ENCODE peak calls at places on chromosomes 2 and 18, in four cellular contexts. One of them, this sample, is unnamed.

GRCh38 chr2:42371621-42372473 is 10.8 kb upstream of the COX7A2L start:
- DNase-seq in GM12878: no peak
- DNase-seq in K562: no peak
- DNase-seq in HepG2: no peak
- DNase-seq in this sample: no peak

GRCh38 chr2:153403937-153404336 is 74.6 kb downstream of the RPRM start:
- DNase-seq in GM12878: no peak
- DNase-seq in K562: no peak
- DNase-seq in HepG2: no peak
- DNase-seq in this sample: no peak

GRCh38 chr18:77101410-77102245 is 31.0 kb downstream of the MBP start:
- DNase-seq in HepG2: no peak
- DNase-seq in GM12878: peak
- DNase-seq in K562: no peak
- DNase-seq in this sample: peak

GRCh38 chr2:235449568-235449967 is 44.3 kb upstream of the AGAP1 start:
- DNase-seq in GM12878: no peak
- DNase-seq in HepG2: no peak
- DNase-seq in K562: no peak
- DNase-seq in this sample: no peak

GRCh38 chr2:238921259-238921658 is 73.4 kb downstream of the TWIST2 start:
- DNase-seq in HepG2: no peak
- DNase-seq in GM12878: no peak
- DNase-seq in K562: no peak
- DNase-seq in this sample: no peak

GRCh38 chr2:68594674-68595492 is 48.5 kb upstream of the PROKR1 start:
- DNase-seq in GM12878: peak
- DNase-seq in HepG2: peak
- DNase-seq in K562: peak
- DNase-seq in this sample: peak

GRCh38 chr2:142332196-142332595 is 201.4 kb upstream of the LRP1B start:
- DNase-seq in GM12878: no peak
- DNase-seq in HepG2: no peak
- DNase-seq in K562: no peak
- DNase-seq in this sample: no peak

GRCh38 chr2:109209412-109209811 is 80.4 kb downstream of the SH3RF3 start:
- DNase-seq in K562: no peak
- DNase-seq in GM12878: no peak
- DNase-seq in HepG2: no peak
- DNase-seq in this sample: no peak

GRCh38 chr18:59264136-59264571 is 9.1 kb downstream of the RAX start:
- DNase-seq in HepG2: no peak
- DNase-seq in K562: no peak
- DNase-seq in GM12878: no peak
- DNase-seq in this sample: peak

GRCh38 chr2:140311905-140312304 is 1531.7 kb upstream of the NXPH2 start:
- DNase-seq in K562: no peak
- DNase-seq in HepG2: no peak
- DNase-seq in GM12878: no peak
- DNase-seq in this sample: no peak

GRCh38 chr18:73617981-73618380 is 529.7 kb downstream of the FBXO15 start:
- DNase-seq in HepG2: no peak
- DNase-seq in K562: no peak
- DNase-seq in GM12878: no peak
- DNase-seq in this sample: no peak

GRCh38 chr2:217035967-217036366 is 176.1 kb upstream of the TNP1 start:
- DNase-seq in HepG2: no peak
- DNase-seq in K562: no peak
- DNase-seq in GM12878: no peak
- DNase-seq in this sample: no peak

GRCh38 chr18:68769423-68769822 is 28.5 kb upstream of the CCDC102B start:
- DNase-seq in HepG2: no peak
- DNase-seq in GM12878: no peak
- DNase-seq in K562: no peak
- DNase-seq in this sample: no peak

GRCh38 chr18:37483221-37483971 is 82.2 kb downstream of the CELF4 start:
- DNase-seq in HepG2: no peak
- DNase-seq in GM12878: no peak
- DNase-seq in K562: no peak
- DNase-seq in this sample: peak

GRCh38 chr2:12606472-12607000 is 110.2 kb upstream of the TRIB2 start:
- DNase-seq in GM12878: no peak
- DNase-seq in K562: no peak
- DNase-seq in HepG2: peak
- DNase-seq in this sample: no peak

GRCh38 chr2:219109468-219109867 is 48.7 kb upstream of the IHH start:
- DNase-seq in HepG2: no peak
- DNase-seq in K562: no peak
- DNase-seq in GM12878: no peak
- DNase-seq in this sample: peak

GRCh38 chr2:98608962-98609604 is 694 bp downstream of the UNC50 start:
- DNase-seq in K562: peak
- DNase-seq in HepG2: no peak
- DNase-seq in GM12878: no peak
- DNase-seq in this sample: peak

GRCh38 chr18:5628512-5629255 is 84.9 kb upstream of the EPB41L3 start:
- DNase-seq in K562: no peak
- DNase-seq in GM12878: no peak
- DNase-seq in HepG2: no peak
- DNase-seq in this sample: peak

GRCh38 chr18:31695989-31696388 is 11.6 kb upstream of the B4GALT6 start:
- DNase-seq in GM12878: no peak
- DNase-seq in K562: no peak
- DNase-seq in HepG2: no peak
- DNase-seq in this sample: no peak

GRCh38 chr18:76227759-76228158 is 267.3 kb downstream of the ZNF516 start:
- DNase-seq in GM12878: no peak
- DNase-seq in HepG2: no peak
- DNase-seq in K562: no peak
- DNase-seq in this sample: no peak

GRCh38 chr2:209426432-209426831 is 2.6 kb downstream of the MAP2 start:
- DNase-seq in HepG2: no peak
- DNase-seq in K562: no peak
- DNase-seq in GM12878: no peak
- DNase-seq in this sample: peak

GRCh38 chr2:26696352-26696816 is 3.9 kb downstream of the KCNK3 start:
- DNase-seq in HepG2: no peak
- DNase-seq in GM12878: no peak
- DNase-seq in K562: no peak
- DNase-seq in this sample: no peak

GRCh38 chr18:58361212-58361611 is 267.7 kb downstream of the ALPK2 start:
- DNase-seq in HepG2: no peak
- DNase-seq in GM12878: no peak
- DNase-seq in K562: no peak
- DNase-seq in this sample: no peak

GRCh38 chr2:167651406-167652151 is 595.8 kb downstream of the STK39 start:
- DNase-seq in GM12878: no peak
- DNase-seq in HepG2: peak
- DNase-seq in K562: no peak
- DNase-seq in this sample: no peak

GRCh38 chr18:46761054-46761769 is 4.4 kb upstream of the ST8SIA5 start:
- DNase-seq in GM12878: no peak
- DNase-seq in HepG2: no peak
- DNase-seq in K562: no peak
- DNase-seq in this sample: no peak

GRCh38 chr2:65443509-65444200 is 11.3 kb upstream of the SPRED2 start:
- DNase-seq in HepG2: no peak
- DNase-seq in K562: no peak
- DNase-seq in GM12878: no peak
- DNase-seq in this sample: no peak

GRCh38 chr2:63500398-63500797 is 87.9 kb downstream of the WDPCP start:
- DNase-seq in GM12878: no peak
- DNase-seq in HepG2: no peak
- DNase-seq in K562: no peak
- DNase-seq in this sample: no peak

GRCh38 chr2:221896505-221897151 is 324.5 kb upstream of the EPHA4 start:
- DNase-seq in GM12878: no peak
- DNase-seq in K562: no peak
- DNase-seq in HepG2: no peak
- DNase-seq in this sample: peak

GRCh38 chr2:127025357-127026062 is 81.4 kb downstream of the BIN1 start:
- DNase-seq in HepG2: no peak
- DNase-seq in GM12878: no peak
- DNase-seq in K562: peak
- DNase-seq in this sample: peak

GRCh38 chr2:157838442-157839161 is 37.5 kb downstream of the ACVR1 start:
- DNase-seq in GM12878: no peak
- DNase-seq in HepG2: peak
- DNase-seq in K562: peak
- DNase-seq in this sample: peak

GRCh38 chr2:232331071-232331470 is 47.5 kb upstream of the ALPP start:
- DNase-seq in K562: no peak
- DNase-seq in HepG2: no peak
- DNase-seq in GM12878: no peak
- DNase-seq in this sample: no peak

GRCh38 chr18:48033770-48034650 is 103.6 kb upstream of the SMAD2 start:
- DNase-seq in K562: no peak
- DNase-seq in HepG2: no peak
- DNase-seq in GM12878: no peak
- DNase-seq in this sample: no peak
- TF ChIP-seq JUNB in K562: no peak
- TF ChIP-seq JUNB in HepG2: no peak
- TF ChIP-seq JUNB in GM12878: no peak
- TF ChIP-seq JUNB in this sample: no peak

GRCh38 chr2:136714452-136714951 is 50.8 kb upstream of the THSD7B start:
- DNase-seq in K562: no peak
- DNase-seq in GM12878: no peak
- DNase-seq in HepG2: no peak
- DNase-seq in this sample: no peak

GRCh38 chr2:136715146-136715545 is 50.2 kb upstream of the THSD7B start:
- DNase-seq in K562: no peak
- DNase-seq in HepG2: no peak
- DNase-seq in GM12878: no peak
- DNase-seq in this sample: no peak

GRCh38 chr2:136718273-136718672 is 47.1 kb upstream of the THSD7B start:
- DNase-seq in K562: no peak
- DNase-seq in HepG2: no peak
- DNase-seq in GM12878: no peak
- DNase-seq in this sample: no peak

GRCh38 chr2:136713739-136714138 is 51.6 kb upstream of the THSD7B start:
- DNase-seq in GM12878: no peak
- DNase-seq in K562: no peak
- DNase-seq in HepG2: no peak
- DNase-seq in this sample: no peak
- TF ChIP-seq REST in GM12878: no peak
- TF ChIP-seq REST in K562: no peak
- TF ChIP-seq REST in HepG2: no peak
- TF ChIP-seq REST in this sample: no peak

GRCh38 chr2:240949791-240950705 is 43.9 kb downstream of the CROCC2 start:
- DNase-seq in K562: no peak
- DNase-seq in HepG2: no peak
- DNase-seq in GM12878: no peak
- DNase-seq in this sample: no peak
- TF ChIP-seq EZH2 in K562: no peak
- TF ChIP-seq EZH2 in HepG2: no peak
- TF ChIP-seq EZH2 in GM12878: no peak
- TF ChIP-seq EZH2 in this sample: no peak

GRCh38 chr2:1674766-1675397 is 69.4 kb downstream of the PXDN start:
- DNase-seq in GM12878: no peak
- DNase-seq in K562: no peak
- DNase-seq in HepG2: no peak
- DNase-seq in this sample: no peak

GRCh38 chr2:1676091-1676912 is 68.0 kb downstream of the PXDN start:
- DNase-seq in GM12878: no peak
- DNase-seq in HepG2: no peak
- DNase-seq in K562: no peak
- DNase-seq in this sample: no peak

GRCh38 chr2:1676913-1677832 is 67.1 kb downstream of the PXDN start:
- DNase-seq in HepG2: no peak
- DNase-seq in GM12878: no peak
- DNase-seq in K562: no peak
- DNase-seq in this sample: no peak

GRCh38 chr2:1674276-1674675 is 70.0 kb downstream of the PXDN start:
- DNase-seq in HepG2: no peak
- DNase-seq in GM12878: no peak
- DNase-seq in K562: no peak
- DNase-seq in this sample: no peak

DNA sequence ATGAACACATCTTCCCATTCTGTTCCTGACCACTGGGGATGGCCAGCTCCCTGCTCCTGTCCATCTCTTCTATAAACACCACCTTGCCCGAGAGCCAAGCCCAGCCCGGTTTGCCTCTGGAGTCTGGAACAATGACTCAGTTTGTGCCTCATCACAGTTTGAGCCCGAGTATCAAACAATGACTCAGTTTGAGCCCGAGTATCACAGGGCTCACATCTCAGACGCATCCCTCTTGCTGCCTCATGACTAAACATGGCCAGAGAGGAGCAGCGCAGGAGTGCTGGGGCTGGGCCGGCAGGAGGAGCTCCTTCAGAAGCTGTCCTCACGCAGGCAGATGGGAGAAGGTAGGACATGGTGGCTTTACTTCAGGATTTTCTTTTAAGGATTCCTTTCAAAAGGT is 68.7 kb downstream of the PXDN start:
- DNase-seq in GM12878: no peak
- DNase-seq in K562: no peak
- DNase-seq in HepG2: no peak
- DNase-seq in this sample: no peak
- TF ChIP-seq JUNB in GM12878: no peak
- TF ChIP-seq JUNB in K562: no peak
- TF ChIP-seq JUNB in HepG2: no peak
- TF ChIP-seq JUNB in this sample: no peak

GRCh38 chr2:201174687-201175086 is 8.3 kb upstream of the CASP10 start:
- DNase-seq in K562: no peak
- DNase-seq in HepG2: no peak
- DNase-seq in GM12878: no peak
- DNase-seq in this sample: peak
- TF ChIP-seq REST in K562: no peak
- TF ChIP-seq REST in HepG2: no peak
- TF ChIP-seq REST in GM12878: no peak
- TF ChIP-seq REST in this sample: no peak

DNA sequence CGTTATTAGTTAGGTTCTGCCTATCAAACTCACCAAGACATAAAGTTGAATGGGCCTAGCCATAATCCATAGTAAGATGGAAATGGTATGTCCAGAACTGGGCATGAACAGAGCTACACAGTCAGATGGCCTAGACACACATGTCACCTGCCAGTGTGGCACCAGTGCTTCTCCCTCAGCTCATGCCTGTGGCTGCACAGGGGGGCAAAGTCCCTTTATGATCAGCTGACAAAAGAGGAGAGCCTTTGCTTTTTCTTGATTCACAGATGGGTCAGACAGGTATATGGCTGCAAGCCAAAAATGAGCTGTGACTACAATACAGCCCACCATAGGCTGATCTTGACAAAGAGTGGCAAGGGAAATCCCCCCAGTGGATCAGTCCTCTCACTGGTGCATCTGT is 28.3 kb upstream of the STARD7 start:
- DNase-seq in K562: no peak
- DNase-seq in HepG2: peak
- DNase-seq in GM12878: no peak
- DNase-seq in this sample: no peak
- TF ChIP-seq EZH2 in K562: no peak
- TF ChIP-seq EZH2 in HepG2: no peak
- TF ChIP-seq EZH2 in GM12878: no peak
- TF ChIP-seq EZH2 in this sample: no peak